ENCODE peak calls at places on chromosomes 3 and 15, in five cellular contexts. Z is iPS DF 6.9, M is MM.1S, E is spleen, V is colonic mucosa. T is an unnamed sample.

GRCh38 chr3:140736863-140737460 is 59.1 kb downstream of the TRIM42 start:
- DNase-seq in Z (peak; percentile 43), V (peak; percentile 21), E (no peak), M (peak; percentile 32), T (peak; percentile 65)

GRCh38 chr3:74752290-74752689 is 137.8 kb upstream of the CNTN3 start:
- DNase-seq in Z (no peak), E (no peak), M (no peak), V (no peak), T (no peak)

GRCh38 chr15:70062321-70062956 is 35.3 kb downstream of the TLE3 start:
- DNase-seq in Z (no peak), V (peak; percentile 83), E (peak; percentile 62), M (no peak), T (no peak)

GRCh38 chr3:100737334-100737733 is 28.0 kb downstream of the TFG start:
- DNase-seq in V (no peak), M (peak; percentile 38), Z (no peak), E (no peak), T (no peak)

GRCh38 chr15:56019060-56019793 is 25.8 kb upstream of the NEDD4 start:
- DNase-seq in E (no peak), V (no peak), Z (no peak), M (no peak), T (peak; percentile 77)

GRCh38 chr3:11568503-11569155 is 75.1 kb downstream of the VGLL4 start:
- DNase-seq in M (no peak), V (no peak), E (no peak), Z (no peak), T (peak; percentile 52)

GRCh38 chr3:28050895-28051294 is 190.5 kb upstream of the CMC1 start:
- DNase-seq in E (no peak), M (no peak), V (peak; percentile 56), Z (no peak), T (no peak)

GRCh38 chr3:24259901-24260512 is 234.6 kb downstream of the THRB start:
- DNase-seq in E (no peak), V (no peak), M (peak; percentile 31), Z (no peak), T (no peak)

GRCh38 chr15:23504003-23504402 is 57.0 kb upstream of the GOLGA6L2 start:
- DNase-seq in Z (no peak), V (no peak), M (no peak), E (no peak), T (no peak)

GRCh38 chr3:65758871-65759598 is 279.7 kb downstream of the MAGI1 start:
- DNase-seq in M (no peak), E (no peak), V (no peak), Z (no peak), T (no peak)

GRCh38 chr15:100986158-100986896 is 67.2 kb downstream of the LRRK1 start:
- DNase-seq in V (peak; percentile 85), M (no peak), Z (no peak), E (no peak), T (no peak)

GRCh38 chr3:30508319-30508718 is 98.1 kb upstream of the TGFBR2 start:
- DNase-seq in M (no peak), Z (no peak), E (no peak), V (no peak), T (no peak)

GRCh38 chr15:98668566-98669308 is 20.4 kb downstream of the IGF1R start:
- DNase-seq in E (no peak), M (no peak), Z (no peak), V (no peak), T (peak; percentile 89)

GRCh38 chr3:123421353-123422174 is 27.3 kb downstream of the ADCY5 start:
- DNase-seq in M (no peak), E (no peak), V (peak; percentile 53), Z (no peak), T (no peak)

GRCh38 chr3:56801151-56801596 is 575 bp downstream of the ARHGEF3 start:
- DNase-seq in E (peak; percentile 81), Z (no peak), M (peak; percentile 33), V (no peak), T (no peak)

GRCh38 chr3:46860381-46861292 is 2.6 kb downstream of the MYL3 start:
- DNase-seq in M (no peak), V (no peak), E (peak; percentile 67), Z (no peak), T (no peak)

GRCh38 chr3:14890470-14890869 is 56.9 kb upstream of the NR2C2 start:
- DNase-seq in E (peak; percentile 37), V (no peak), M (no peak), Z (no peak), T (no peak)

GRCh38 chr3:179868715-179869114 is 168.0 kb downstream of the PEX5L start:
- DNase-seq in M (no peak), V (no peak), Z (no peak), E (no peak), T (no peak)

GRCh38 chr15:69008056-69008455 is 6.4 kb upstream of the NOX5 start:
- DNase-seq in Z (no peak), E (no peak), V (no peak), M (no peak), T (no peak)

GRCh38 chr15:67914537-67915373 is 74.9 kb upstream of the RNU6-1 start:
- DNase-seq in M (no peak), E (no peak), Z (no peak), V (peak; percentile 73), T (no peak)

DNA sequence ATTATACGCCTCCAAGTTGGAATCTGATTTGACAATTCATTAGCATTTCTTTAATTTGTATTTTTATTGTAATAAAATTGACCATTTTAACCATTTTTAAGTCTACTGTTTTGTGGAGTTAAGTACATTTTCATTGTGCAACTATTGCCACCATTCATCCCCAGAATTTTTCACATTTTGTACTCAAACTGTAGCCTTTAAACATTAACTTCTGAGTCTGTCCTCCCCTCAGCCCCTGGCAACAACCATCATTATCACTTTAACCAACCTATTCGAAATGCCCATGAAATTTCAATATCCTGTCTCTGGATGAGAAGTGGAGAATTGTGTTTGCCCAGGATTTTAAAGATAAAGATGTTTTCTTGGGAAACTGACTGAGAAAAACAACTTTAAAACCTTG is 27.7 kb downstream of the IL1RAP start:
- DNase-seq in Z (no peak), M (no peak), V (no peak), E (no peak), T (no peak)
- H3K27ac ChIP-seq in Z (no peak overlapping the region), M (no peak overlapping the region), V (no peak overlapping the region), E (no peak overlapping the region), T (no peak overlapping the region)

GRCh38 chr3:26920579-26920978 is 298.0 kb downstream of the LRRC3B start:
- DNase-seq in V (no peak), Z (peak; percentile 13), E (no peak), M (no peak), T (no peak)
- H3K27ac ChIP-seq in V (no peak overlapping the region), Z (no peak overlapping the region), E (no peak overlapping the region), M (no peak overlapping the region), T (no peak overlapping the region)

DNA sequence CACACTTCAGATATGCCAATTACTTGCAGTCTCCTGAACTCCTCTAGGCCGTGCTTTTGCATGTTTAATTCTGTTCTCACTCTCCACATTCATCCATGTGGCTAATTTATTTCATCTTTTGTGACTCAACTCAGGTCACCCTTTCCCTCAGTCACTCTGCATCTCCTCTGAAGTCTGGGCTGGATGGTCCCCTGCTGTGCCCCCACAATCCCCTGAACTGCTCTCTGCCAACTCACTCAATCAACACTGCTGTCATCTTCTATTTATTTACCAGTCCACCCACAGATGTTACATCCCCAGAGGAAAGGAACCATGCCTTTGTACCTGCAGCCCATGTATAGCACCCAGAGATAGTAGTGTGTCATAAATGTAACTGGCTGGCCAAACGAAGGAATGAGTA is 364.8 kb downstream of the EPHB1 start:
- DNase-seq in V (no peak), M (no peak), Z (no peak), E (no peak), T (no peak)
- H3K27ac ChIP-seq in V (no peak overlapping the region), M (no peak overlapping the region), Z (no peak overlapping the region), E (no peak overlapping the region), T (no peak overlapping the region)

DNA sequence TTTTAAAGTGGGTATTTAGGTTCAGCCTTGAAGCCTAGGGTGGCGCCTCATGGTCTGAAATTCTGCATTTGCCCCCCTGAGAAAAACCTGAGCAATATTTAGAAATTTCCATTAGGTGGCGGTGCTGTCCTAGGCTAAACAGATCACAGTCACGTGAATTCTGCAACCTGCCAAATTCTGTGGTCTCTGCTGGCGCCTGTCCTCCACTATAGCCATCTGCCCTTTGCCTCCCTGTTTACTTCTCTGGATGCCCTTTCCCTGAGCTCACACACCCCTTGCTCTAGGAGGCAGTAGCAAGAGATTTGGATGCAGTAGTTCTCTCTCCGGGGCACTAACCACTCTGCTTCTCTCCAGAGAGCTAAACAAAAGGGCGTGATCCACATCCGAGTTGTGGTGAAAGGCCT is 9.1 kb downstream of the MRPS11 start:
- DNase-seq in E (no peak), M (peak; percentile 43), Z (no peak), V (peak; percentile 23), T (no peak)
- H3K27ac ChIP-seq in E (no peak overlapping the region), M (no peak overlapping the region), Z (no peak overlapping the region), V (no peak overlapping the region), T (no peak overlapping the region)

GRCh38 chr15:52529940-52530339 is 1.3 kb upstream of the MYO5A start:
- DNase-seq in E (no peak), V (no peak), M (no peak), Z (no peak), T (no peak)
- H3K27ac ChIP-seq in E (peak overlapping the region; percentile 91), V (no peak overlapping the region), M (peak overlapping the region; percentile 78), Z (no peak overlapping the region), T (no peak overlapping the region)

DNA sequence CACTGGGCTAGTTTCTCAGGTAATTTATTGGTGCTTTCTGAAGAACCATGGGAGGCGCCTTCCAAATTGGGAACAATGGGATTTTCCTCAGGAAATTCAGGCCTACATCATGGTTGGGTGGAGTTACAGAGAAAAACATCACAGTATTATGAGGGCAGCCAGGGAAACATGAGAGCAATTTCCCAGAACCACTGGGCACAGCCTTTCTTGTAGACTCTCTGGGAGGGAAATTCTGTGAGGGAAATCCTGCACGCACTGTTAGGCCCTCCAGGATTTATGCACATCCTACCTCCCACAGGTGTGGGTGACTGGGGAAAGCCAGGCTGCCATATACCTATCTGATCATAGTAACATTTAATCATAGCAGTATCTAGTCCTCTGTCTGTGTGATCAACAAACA is 13.2 kb downstream of the POPDC2 start:
- DNase-seq in Z (no peak), E (no peak), M (no peak), V (no peak), T (no peak)
- H3K27ac ChIP-seq in Z (no peak overlapping the region), E (peak overlapping the region; percentile 59), M (no peak overlapping the region), V (peak overlapping the region; percentile 6), T (no peak overlapping the region)

GRCh38 chr15:96327155-96327741 is 3.3 kb upstream of the NR2F2 start:
- DNase-seq in Z (no peak), E (no peak), M (peak; percentile 88), V (peak; percentile 51), T (peak; percentile 81)
- H3K27ac ChIP-seq in Z (no peak overlapping the region), E (peak overlapping the region; percentile 85), M (peak overlapping the region; percentile 35), V (peak overlapping the region; percentile 65), T (peak overlapping the region; percentile 91)

T was measured in PC-9.